ENCODE peak calls at places on chromosomes 11 and 22, in seven cellular contexts. H is fibroblast of lung, X is hepatocyte, S is neural progenitor cell, W is GM23338, J is OCI-LY7, O is IMR-90. B is an unnamed sample.
A peak's percentile ranks its signal among the peaks of the same experiment; 100 is the strongest.

GRCh38 chr11:110081462-110082233 is 11.5 kb upstream of the ZC3H12C start:
- DNase-seq in H (no peak), X (no peak), S (no peak), W (no peak), J (no peak), O (peak; percentile 74), B (no peak)

GRCh38 chr11:69916806-69917387 is 97.7 kb upstream of the FGF3 start:
- DNase-seq in H (no peak), X (no peak), S (no peak), W (no peak), J (no peak), O (no peak), B (no peak)

GRCh38 chr11:71253794-71254193 is 1.4 kb upstream of the SHANK2 start:
- DNase-seq in H (no peak), X (no peak), S (no peak), W (no peak), J (no peak), O (no peak), B (no peak)

GRCh38 chr11:9004310-9004945 is 627 bp upstream of the NRIP3 start:
- DNase-seq in H (no peak), X (peak; percentile 32), S (peak; percentile 74), W (peak; percentile 82), J (no peak), O (no peak), B (no peak)

GRCh38 chr11:46694607-46695006 is 5.8 kb downstream of the ARHGAP1 start:
- DNase-seq in H (no peak), X (no peak), S (no peak), W (no peak), J (no peak), O (no peak), B (no peak)

GRCh38 chr11:124920870-124921609 is 2.0 kb downstream of the HEPN1 start:
- DNase-seq in H (peak; percentile 55), X (peak; percentile 87), S (peak; percentile 85), W (peak; percentile 83), J (no peak), O (peak; percentile 47), B (no peak)

GRCh38 chr11:79428406-79428805 is 12.4 kb downstream of the TENM4 start:
- DNase-seq in H (peak; percentile 23), X (no peak), S (no peak), W (no peak), J (no peak), O (no peak), B (no peak)

GRCh38 chr22:36765943-36766450 is 9.9 kb downstream of the IFT27 start:
- DNase-seq in H (peak; percentile 24), X (no peak), S (no peak), W (no peak), J (no peak), O (peak; percentile 59), B (no peak)

GRCh38 chr11:103699216-103699615 is 337.2 kb upstream of the DDI1 start:
- DNase-seq in H (peak; percentile 21), X (no peak), S (no peak), W (peak; percentile 2), J (no peak), O (no peak), B (peak; percentile 11)

GRCh38 chr11:115083129-115083823 is 404.9 kb downstream of the NXPE2 start:
- DNase-seq in H (no peak), X (no peak), S (no peak), W (no peak), J (no peak), O (no peak), B (no peak)

GRCh38 chr11:13119361-13119760 is 110.2 kb downstream of the RASSF10 start:
- DNase-seq in H (no peak), X (no peak), S (no peak), W (no peak), J (no peak), O (peak; percentile 40), B (peak; percentile 27)

GRCh38 chr22:24521791-24522245 is 26.7 kb downstream of the UPB1 start:
- DNase-seq in H (peak; percentile 62), X (peak; percentile 87), S (peak; percentile 75), W (peak; percentile 91), J (peak; percentile 82), O (peak; percentile 60), B (peak; percentile 83)

GRCh38 chr11:1168721-1169161 is 11.0 kb downstream of the MUC5AC start:
- DNase-seq in H (no peak), X (no peak), S (no peak), W (no peak), J (no peak), O (no peak), B (no peak)

GRCh38 chr22:48666620-48667019 is 1161.1 kb downstream of the BRD1 start:
- DNase-seq in H (no peak), X (no peak), S (no peak), W (no peak), J (no peak), O (no peak), B (no peak)

GRCh38 chr11:93219440-93219839 is 21.6 kb upstream of the SLC36A4 start:
- DNase-seq in H (no peak), X (no peak), S (no peak), W (no peak), J (peak; percentile 50), O (no peak), B (no peak)

GRCh38 chr11:12245549-12245986 is 131.8 kb upstream of the PARVA start:
- DNase-seq in H (no peak), X (no peak), S (no peak), W (no peak), J (no peak), O (peak; percentile 25), B (peak; percentile 59)

GRCh38 chr22:28032896-28033295 is 113.8 kb upstream of the PITPNB start:
- DNase-seq in H (no peak), X (no peak), S (no peak), W (no peak), J (no peak), O (no peak), B (no peak)

GRCh38 chr11:64124147-64124546 is 41.8 kb downstream of the MACROD1 start:
- DNase-seq in H (no peak), X (no peak), S (no peak), W (no peak), J (no peak), O (no peak), B (peak; percentile 9)

GRCh38 chr11:57210731-57211335 is 26.2 kb downstream of the APLNR start:
- DNase-seq in H (no peak), X (no peak), S (no peak), W (peak; percentile 9), J (no peak), O (no peak), B (no peak)

GRCh38 chr22:49668402-49668801 is 159.3 kb downstream of the BRD1 start:
- DNase-seq in H (no peak), X (no peak), S (no peak), W (no peak), J (no peak), O (no peak), B (no peak)

GRCh38 chr11:32259641-32260081 is 168.8 kb downstream of the RCN1 start:
- DNase-seq in H (peak; percentile 81), X (peak; percentile 80), S (no peak), W (no peak), J (no peak), O (peak; percentile 87), B (peak; percentile 32)

DNA sequence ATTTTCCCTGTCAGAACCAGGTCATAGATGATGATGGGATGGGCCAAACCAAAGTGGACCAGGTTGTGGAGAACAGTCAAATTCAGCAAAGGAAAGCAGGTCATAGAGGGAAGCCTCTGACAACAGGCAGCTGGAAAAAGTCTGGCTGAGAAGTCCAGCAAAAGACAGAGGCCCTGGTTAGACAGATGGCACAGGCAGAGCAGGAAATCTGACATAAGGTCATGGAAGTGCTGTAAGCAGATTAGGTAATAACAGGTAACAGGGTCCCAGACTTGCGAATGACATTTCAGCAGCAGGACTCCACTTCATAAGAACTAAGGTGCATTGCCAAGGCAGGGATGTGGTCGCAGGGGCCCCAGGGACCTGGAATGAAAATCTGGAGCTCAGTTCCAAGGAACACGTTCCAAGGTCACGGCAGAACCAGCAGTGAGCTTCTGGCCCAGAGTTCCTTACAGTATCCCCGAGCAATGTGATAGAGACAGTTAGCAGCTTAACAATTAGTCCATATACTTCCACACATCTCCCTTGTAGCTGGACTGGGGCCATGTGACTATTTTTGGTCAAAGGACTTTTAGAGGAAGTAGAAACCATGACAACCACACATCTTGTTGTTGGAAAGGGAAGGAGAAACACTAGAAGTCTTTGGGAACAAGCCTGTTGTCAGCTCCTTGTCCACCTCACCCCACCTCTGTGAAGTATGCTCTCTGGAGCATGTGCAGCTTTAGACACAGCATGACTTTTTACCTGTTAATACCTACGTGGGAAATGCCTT is 75.4 kb downstream of the ME3 start:
- DNase-seq in H (peak; percentile 42), X (no peak), S (no peak), W (no peak), J (no peak), O (peak; percentile 43), B (no peak)
- H2AFZ ChIP-seq in H (no peak overlapping the region), X (no peak overlapping the region), S (no peak overlapping the region), W (no peak overlapping the region), J (no peak overlapping the region), O (no peak overlapping the region), B (no peak overlapping the region)

GRCh38 chr11:45089845-45090499 is 56.5 kb upstream of the PRDM11 start:
- DNase-seq in H (peak; percentile 63), X (no peak), S (peak; percentile 63), W (peak; percentile 79), J (peak; percentile 37), O (peak; percentile 37), B (peak; percentile 48)
- H2AFZ ChIP-seq in H (no peak overlapping the region), X (no peak overlapping the region), S (no peak overlapping the region), W (peak overlapping the region; percentile 88), J (no peak overlapping the region), O (peak overlapping the region; percentile 15), B (no peak overlapping the region)

DNA sequence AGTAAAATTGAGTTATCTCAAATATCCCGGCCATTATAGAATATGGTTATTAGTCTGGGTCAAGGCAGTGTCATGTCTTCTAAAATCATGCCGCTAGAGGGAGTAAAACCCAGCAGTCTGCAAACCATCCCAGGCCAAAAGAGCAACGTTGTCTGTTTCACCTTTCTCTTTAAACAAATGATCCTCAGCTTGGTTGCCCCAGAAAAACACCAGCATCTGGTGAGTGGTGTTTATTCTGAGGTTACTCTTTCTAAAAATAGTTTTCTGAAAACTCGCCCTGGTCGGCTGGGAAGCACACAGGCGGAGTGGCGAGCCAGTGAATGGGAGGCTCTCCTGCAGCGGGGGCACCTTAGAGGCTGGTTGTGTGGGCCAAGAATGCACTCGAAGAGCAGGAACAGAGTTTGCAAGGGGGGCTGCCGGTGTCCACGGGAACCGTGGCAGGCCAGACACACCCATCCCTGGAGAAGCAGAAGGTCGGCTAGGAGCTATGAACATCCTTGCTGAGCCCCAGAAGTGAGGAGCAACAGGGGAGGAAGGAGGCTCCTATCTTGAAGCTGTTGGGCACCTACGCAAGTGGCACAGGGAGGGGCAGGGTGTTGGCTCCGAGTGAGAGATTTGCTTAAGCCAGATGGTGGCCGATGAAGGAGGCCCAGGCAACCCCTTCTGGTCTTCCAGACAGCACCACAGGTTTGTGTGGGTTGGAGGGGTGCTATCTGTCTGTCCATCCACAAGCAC is 297.1 kb downstream of the ETS1 start:
- DNase-seq in H (peak; percentile 82), X (peak; percentile 88), S (peak; percentile 70), W (peak; percentile 82), J (peak; percentile 92), O (peak; percentile 95), B (peak; percentile 94)
- H2AFZ ChIP-seq in H (no peak overlapping the region), X (no peak overlapping the region), S (no peak overlapping the region), W (peak overlapping the region; percentile 33), J (peak overlapping the region; percentile 68), O (peak overlapping the region; percentile 28), B (peak overlapping the region; percentile 64)

GRCh38 chr22:16651217-16651616 is 58.6 kb upstream of the CCT8L2 start:
- DNase-seq in H (peak; percentile 0), X (no peak), S (no peak), W (peak; percentile 13), J (no peak), O (no peak), B (no peak)
- H2AFZ ChIP-seq in H (no peak overlapping the region), X (no peak overlapping the region), S (no peak overlapping the region), W (no peak overlapping the region), J (no peak overlapping the region), O (no peak overlapping the region), B (no peak overlapping the region)

B was measured in PC-3.